ENCODE peak calls at places on chromosomes 4 and X, in six cellular contexts. R is tibial nerve, X is PC-9, H is Caco-2, O is gastrocnemius medialis, V is MM.1S. W is an unnamed sample.

GRCh38 chr4:149161247-149161646 is 654.4 kb downstream of the IQCM start:
- DNase-seq in R (no peak), X (no peak), H (no peak), O (no peak), V (no peak), W (no peak)

GRCh38 chr4:30537462-30537861 is 182.7 kb upstream of the PCDH7 start:
- DNase-seq in R (no peak), X (peak; percentile 53), H (peak; percentile 9), O (no peak), V (no peak), W (peak; percentile 5)

GRCh38 chr4:114036426-114036825 is 57.0 kb upstream of the ARSJ start:
- DNase-seq in R (no peak), X (no peak), H (no peak), O (no peak), V (no peak), W (no peak)

GRCh38 chrX:49175435-49175834 is 3.7 kb downstream of the PLP2 start:
- DNase-seq in R (no peak), X (no peak), H (no peak), O (no peak), V (no peak), W (no peak)

GRCh38 chrX:1205681-1206611 is 6.5 kb downstream of the CRLF2 start:
- DNase-seq in R (peak; percentile 10), X (peak; percentile 93), H (peak; percentile 3), O (no peak), V (peak; percentile 79), W (peak; percentile 78)

GRCh38 chr4:82542642-82543041 is 19.1 kb downstream of the TMEM150C start:
- DNase-seq in R (no peak), X (no peak), H (no peak), O (no peak), V (no peak), W (no peak)

GRCh38 chrX:39654183-39654925 is 443.4 kb downstream of the BCOR start:
- DNase-seq in R (no peak), X (no peak), H (no peak), O (no peak), V (no peak), W (no peak)

GRCh38 chr4:164509951-164510350 is 244.0 kb upstream of the SMIM31 start:
- DNase-seq in R (no peak), X (no peak), H (no peak), O (no peak), V (no peak), W (no peak)

GRCh38 chrX:87636533-87636932 is 118.9 kb downstream of the KLHL4 start:
- DNase-seq in R (no peak), X (no peak), H (no peak), O (no peak), V (no peak), W (no peak)

GRCh38 chr4:56050584-56050983 is 101.8 kb downstream of the CEP135 start:
- DNase-seq in R (no peak), X (no peak), H (no peak), O (no peak), V (no peak), W (no peak)

GRCh38 chr4:38145741-38146140 is 185.5 kb downstream of the PTTG2 start:
- DNase-seq in R (no peak), X (no peak), H (no peak), O (no peak), V (no peak), W (no peak)

GRCh38 chr4:104446431-104446925 is 48.2 kb downstream of the CXXC4 start:
- DNase-seq in R (no peak), X (no peak), H (no peak), O (no peak), V (no peak), W (no peak)

GRCh38 chrX:145817299-145817665 is 347 bp upstream of the SLITRK2 start:
- DNase-seq in R (no peak), X (no peak), H (no peak), O (no peak), V (no peak), W (no peak)

GRCh38 chrX:29841750-29842149 is 373.6 kb upstream of the MAGEB2 start:
- DNase-seq in R (no peak), X (no peak), H (no peak), O (no peak), V (no peak), W (no peak)

GRCh38 chr4:1052231-1052671 is 40.8 kb downstream of the FGFRL1 start:
- DNase-seq in R (no peak), X (no peak), H (no peak), O (peak; percentile 6), V (no peak), W (no peak)

GRCh38 chrX:99887918-99888317 is 522.2 kb downstream of the PCDH19 start:
- DNase-seq in R (no peak), X (no peak), H (no peak), O (no peak), V (no peak), W (no peak)

GRCh38 chr4:145287351-145287750 is 107.0 kb upstream of the OTUD4 start:
- DNase-seq in R (no peak), X (no peak), H (no peak), O (no peak), V (no peak), W (no peak)

GRCh38 chr4:98939892-98940298 is 11.0 kb upstream of the EIF4E start:
- DNase-seq in R (peak; percentile 36), X (peak; percentile 61), H (peak; percentile 59), O (no peak), V (peak; percentile 25), W (no peak)

GRCh38 chr4:184386271-184386781 is 88.0 kb downstream of the IRF2 start:
- DNase-seq in R (no peak), X (no peak), H (no peak), O (peak; percentile 61), V (no peak), W (no peak)

GRCh38 chr4:150570862-150571261 is 11.1 kb upstream of the MAB21L2 start:
- DNase-seq in R (no peak), X (no peak), H (no peak), O (no peak), V (no peak), W (no peak)

GRCh38 chrX:150704030-150704613 is 10.9 kb downstream of the MTMR1 start:
- DNase-seq in R (no peak), X (no peak), H (no peak), O (no peak), V (no peak), W (no peak)

GRCh38 chr4:87038837-87039715 is 104.3 kb downstream of the AFF1 start:
- DNase-seq in R (peak; percentile 3), X (no peak), H (no peak), O (peak; percentile 95), V (no peak), W (no peak)
- H3K4me3 ChIP-seq in R (no peak overlapping the region), X (no peak overlapping the region), H (no peak overlapping the region), O (no peak overlapping the region), V (no peak overlapping the region), W (no peak overlapping the region)

GRCh38 chr4:54054501-54054900 is 9.9 kb downstream of the CHIC2 start:
- DNase-seq in R (no peak), X (no peak), H (no peak), O (no peak), V (no peak), W (no peak)

GRCh38 chr4:54056360-54056759 is 8.0 kb downstream of the CHIC2 start:
- DNase-seq in R (no peak), X (no peak), H (no peak), O (no peak), V (no peak), W (no peak)

GRCh38 chr4:54050214-54050904 is 14.0 kb downstream of the CHIC2 start:
- DNase-seq in R (no peak), X (no peak), H (peak; percentile 33), O (no peak), V (no peak), W (no peak)

GRCh38 chr4:54058171-54058570 is 6.2 kb downstream of the CHIC2 start:
- DNase-seq in R (no peak), X (no peak), H (no peak), O (no peak), V (no peak), W (no peak)

DNA sequence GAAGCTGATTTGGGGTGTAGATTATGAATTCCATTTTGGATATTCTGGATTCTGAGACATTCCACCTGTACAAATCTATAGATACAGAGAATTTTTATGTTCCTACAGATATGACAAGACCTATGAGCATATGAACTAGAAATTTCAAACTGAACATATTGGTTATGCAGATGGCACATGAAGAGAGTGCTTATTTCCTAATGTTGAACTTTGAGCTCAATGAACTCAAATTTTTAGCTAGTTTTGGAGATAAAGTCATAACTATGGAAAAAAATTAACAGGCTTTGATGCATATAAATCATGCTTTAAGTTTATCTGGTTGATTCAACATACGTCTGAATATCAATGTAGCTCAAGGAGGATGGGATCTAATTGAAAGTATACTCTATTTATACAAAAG is 8.9 kb downstream of the CHIC2 start:
- DNase-seq in R (no peak), X (no peak), H (no peak), O (no peak), V (no peak), W (no peak)
- H3K4me1 ChIP-seq in R (peaks cover 18% of the 10 kb centered on the region), X (peaks cover under 1% of the 10 kb centered on the region), H (peaks cover 46% of the 10 kb centered on the region), O (peaks cover 46% of the 10 kb centered on the region), V (no peaks in the 10 kb centered on the region), W (peaks cover 8% of the 10 kb centered on the region)

GRCh38 chr4:121376541-121376940 is 4.3 kb downstream of the QRFPR start:
- DNase-seq in R (no peak), X (no peak), H (no peak), O (no peak), V (no peak), W (no peak)

GRCh38 chr4:121377065-121377464 is 3.8 kb downstream of the QRFPR start:
- DNase-seq in R (no peak), X (no peak), H (no peak), O (no peak), V (no peak), W (no peak)

GRCh38 chr4:121379276-121379675 is 1.5 kb downstream of the QRFPR start:
- DNase-seq in R (no peak), X (no peak), H (no peak), O (no peak), V (no peak), W (no peak)

GRCh38 chr4:121381148-121381462 is 287 bp upstream of the QRFPR start:
- DNase-seq in R (no peak), X (no peak), H (no peak), O (no peak), V (no peak), W (no peak)

DNA sequence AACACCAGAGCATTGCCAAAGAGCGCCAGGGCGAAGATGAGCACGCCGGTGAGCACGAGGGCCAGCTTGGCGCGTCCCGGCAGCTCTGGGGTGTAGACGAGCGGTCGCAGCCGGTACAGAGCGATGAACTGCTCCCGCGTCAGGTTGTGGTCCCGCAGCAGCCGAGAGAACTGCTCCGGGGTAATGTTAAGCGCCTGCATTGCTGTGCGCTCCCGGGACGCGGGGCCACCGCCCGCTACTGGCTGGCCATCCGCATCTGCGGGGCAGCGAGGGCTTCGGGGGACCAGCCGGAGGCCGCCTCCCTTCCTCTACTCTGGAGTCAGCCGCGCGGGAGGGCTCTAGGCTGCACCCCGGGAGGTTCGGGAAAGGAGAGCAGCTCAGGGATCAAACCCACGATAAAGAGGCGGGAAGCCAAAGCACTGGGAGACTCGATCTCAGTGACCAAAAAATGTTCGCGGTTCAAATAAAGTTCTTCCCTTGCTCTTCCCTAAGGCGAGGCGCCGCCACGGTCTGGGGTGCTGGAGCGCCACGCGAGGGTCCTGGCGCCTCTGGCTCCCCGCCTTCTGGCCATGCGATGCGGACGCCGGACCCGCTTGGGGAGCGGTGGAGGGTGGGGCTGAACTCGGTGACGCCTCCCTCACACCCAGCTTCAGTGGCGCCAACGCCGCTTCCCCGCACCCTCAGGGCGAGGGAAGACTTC is at the start of gene QRFPR:
- DNase-seq in R (no peak), X (no peak), H (no peak), O (no peak), V (peak; percentile 15), W (no peak)
- TF ChIP-seq CTCF in R (no peak), X (no peak), H (no peak), O (no peak), V (no peak), W (no peak)

GRCh38 chr4:119170195-119170594 is 34.6 kb downstream of the MYOZ2 start:
- DNase-seq in R (no peak), X (no peak), H (no peak), O (no peak), V (no peak), W (no peak)
- H3K4me3 ChIP-seq in R (no peak overlapping the region), X (no peak overlapping the region), H (no peak overlapping the region), O (no peak overlapping the region), V (no peak overlapping the region), W (no peak overlapping the region)

W was measured in Panc1.